ENCODE peak calls at places on chromosomes 13 and 19, in six cellular contexts. One of them, this sample, is unnamed.

GRCh38 chr13:50693755-50694154 is 149.7 kb downstream of the DLEU7 start:
- DNase-seq in stimulated activated CD8-positive, alpha-beta memory T cell treated with anti-CD3 and anti-CD28 coated beads, Interleukin-15, amount 100 ng/mL, for 1 hour: no peak
- DNase-seq in mesothelial cell of epicardium: no peak
- DNase-seq in caudate nucleus: no peak
- DNase-seq in aorta: peak; percentile 52
- DNase-seq in germinal center: no peak
- DNase-seq in this sample: peak; percentile 53

GRCh38 chr13:111328803-111329410 is 8.5 kb downstream of the TEX29 start:
- DNase-seq in mesothelial cell of epicardium: no peak
- DNase-seq in caudate nucleus: no peak
- DNase-seq in germinal center: no peak
- DNase-seq in stimulated activated CD8-positive, alpha-beta memory T cell treated with anti-CD3 and anti-CD28 coated beads, Interleukin-15, amount 100 ng/mL, for 1 hour: no peak
- DNase-seq in aorta: no peak
- DNase-seq in this sample: no peak

GRCh38 chr19:18433039-18433691 is 4.8 kb downstream of the ISYNA1 start:
- DNase-seq in germinal center: peak; percentile 73
- DNase-seq in aorta: no peak
- DNase-seq in caudate nucleus: peak; percentile 47
- DNase-seq in mesothelial cell of epicardium: peak; percentile 62
- DNase-seq in stimulated activated CD8-positive, alpha-beta memory T cell treated with anti-CD3 and anti-CD28 coated beads, Interleukin-15, amount 100 ng/mL, for 1 hour: no peak
- DNase-seq in this sample: no peak

GRCh38 chr19:32830231-32831014 is 39.1 kb downstream of the SLC7A9 start:
- DNase-seq in aorta: no peak
- DNase-seq in germinal center: no peak
- DNase-seq in stimulated activated CD8-positive, alpha-beta memory T cell treated with anti-CD3 and anti-CD28 coated beads, Interleukin-15, amount 100 ng/mL, for 1 hour: no peak
- DNase-seq in mesothelial cell of epicardium: no peak
- DNase-seq in caudate nucleus: no peak
- DNase-seq in this sample: peak; percentile 38

GRCh38 chr13:105587786-105588185 is 947.7 kb downstream of the EFNB2 start:
- DNase-seq in mesothelial cell of epicardium: no peak
- DNase-seq in germinal center: no peak
- DNase-seq in stimulated activated CD8-positive, alpha-beta memory T cell treated with anti-CD3 and anti-CD28 coated beads, Interleukin-15, amount 100 ng/mL, for 1 hour: no peak
- DNase-seq in caudate nucleus: no peak
- DNase-seq in aorta: no peak
- DNase-seq in this sample: peak; percentile 61

GRCh38 chr13:99198630-99199029 is 2.0 kb upstream of the UBAC2 start:
- DNase-seq in germinal center: no peak
- DNase-seq in caudate nucleus: no peak
- DNase-seq in aorta: no peak
- DNase-seq in stimulated activated CD8-positive, alpha-beta memory T cell treated with anti-CD3 and anti-CD28 coated beads, Interleukin-15, amount 100 ng/mL, for 1 hour: no peak
- DNase-seq in mesothelial cell of epicardium: no peak
- DNase-seq in this sample: no peak

GRCh38 chr19:33297401-33298145 is 4.8 kb downstream of the CEBPA start:
- DNase-seq in mesothelial cell of epicardium: no peak
- DNase-seq in caudate nucleus: no peak
- DNase-seq in germinal center: no peak
- DNase-seq in aorta: no peak
- DNase-seq in stimulated activated CD8-positive, alpha-beta memory T cell treated with anti-CD3 and anti-CD28 coated beads, Interleukin-15, amount 100 ng/mL, for 1 hour: no peak
- DNase-seq in this sample: no peak

GRCh38 chr19:4981681-4981958 is 12.7 kb downstream of the KDM4B start:
- DNase-seq in aorta: no peak
- DNase-seq in caudate nucleus: no peak
- DNase-seq in stimulated activated CD8-positive, alpha-beta memory T cell treated with anti-CD3 and anti-CD28 coated beads, Interleukin-15, amount 100 ng/mL, for 1 hour: no peak
- DNase-seq in germinal center: peak; percentile 70
- DNase-seq in mesothelial cell of epicardium: no peak
- DNase-seq in this sample: no peak

GRCh38 chr13:32881792-32882175 is 134.4 kb upstream of the KL start:
- DNase-seq in caudate nucleus: no peak
- DNase-seq in germinal center: no peak
- DNase-seq in mesothelial cell of epicardium: no peak
- DNase-seq in stimulated activated CD8-positive, alpha-beta memory T cell treated with anti-CD3 and anti-CD28 coated beads, Interleukin-15, amount 100 ng/mL, for 1 hour: no peak
- DNase-seq in aorta: no peak
- DNase-seq in this sample: no peak

GRCh38 chr13:75353786-75354193 is 128.2 kb downstream of the TBC1D4 start:
- DNase-seq in mesothelial cell of epicardium: no peak
- DNase-seq in germinal center: no peak
- DNase-seq in stimulated activated CD8-positive, alpha-beta memory T cell treated with anti-CD3 and anti-CD28 coated beads, Interleukin-15, amount 100 ng/mL, for 1 hour: no peak
- DNase-seq in aorta: no peak
- DNase-seq in caudate nucleus: no peak
- DNase-seq in this sample: no peak

GRCh38 chr13:107835339-107836018 is 379.9 kb downstream of the LIG4 start:
- DNase-seq in stimulated activated CD8-positive, alpha-beta memory T cell treated with anti-CD3 and anti-CD28 coated beads, Interleukin-15, amount 100 ng/mL, for 1 hour: no peak
- DNase-seq in germinal center: no peak
- DNase-seq in mesothelial cell of epicardium: no peak
- DNase-seq in caudate nucleus: no peak
- DNase-seq in aorta: no peak
- DNase-seq in this sample: peak; percentile 92

GRCh38 chr13:73618275-73618865 is 515.8 kb downstream of the KLF12 start:
- DNase-seq in aorta: no peak
- DNase-seq in germinal center: no peak
- DNase-seq in stimulated activated CD8-positive, alpha-beta memory T cell treated with anti-CD3 and anti-CD28 coated beads, Interleukin-15, amount 100 ng/mL, for 1 hour: no peak
- DNase-seq in caudate nucleus: no peak
- DNase-seq in mesothelial cell of epicardium: no peak
- DNase-seq in this sample: no peak

GRCh38 chr13:102700088-102701031 is 5.5 kb upstream of the METTL21C start:
- DNase-seq in aorta: no peak
- DNase-seq in germinal center: no peak
- DNase-seq in mesothelial cell of epicardium: no peak
- DNase-seq in stimulated activated CD8-positive, alpha-beta memory T cell treated with anti-CD3 and anti-CD28 coated beads, Interleukin-15, amount 100 ng/mL, for 1 hour: no peak
- DNase-seq in caudate nucleus: no peak
- DNase-seq in this sample: no peak

GRCh38 chr13:40613192-40613818 is 53.1 kb downstream of the FOXO1 start:
- DNase-seq in mesothelial cell of epicardium: no peak
- DNase-seq in aorta: peak; percentile 60
- DNase-seq in stimulated activated CD8-positive, alpha-beta memory T cell treated with anti-CD3 and anti-CD28 coated beads, Interleukin-15, amount 100 ng/mL, for 1 hour: peak; percentile 14
- DNase-seq in germinal center: peak; percentile 50
- DNase-seq in caudate nucleus: no peak
- DNase-seq in this sample: no peak

GRCh38 chr19:8515317-8515716 is 1.4 kb upstream of the ZNF414 start:
- DNase-seq in germinal center: no peak
- DNase-seq in aorta: no peak
- DNase-seq in caudate nucleus: peak; percentile 7
- DNase-seq in mesothelial cell of epicardium: no peak
- DNase-seq in stimulated activated CD8-positive, alpha-beta memory T cell treated with anti-CD3 and anti-CD28 coated beads, Interleukin-15, amount 100 ng/mL, for 1 hour: peak; percentile 16
- DNase-seq in this sample: no peak

GRCh38 chr13:94435604-94436226 is 43.8 kb downstream of the DCT start:
- DNase-seq in germinal center: peak; percentile 43
- DNase-seq in caudate nucleus: no peak
- DNase-seq in aorta: no peak
- DNase-seq in stimulated activated CD8-positive, alpha-beta memory T cell treated with anti-CD3 and anti-CD28 coated beads, Interleukin-15, amount 100 ng/mL, for 1 hour: no peak
- DNase-seq in mesothelial cell of epicardium: no peak
- DNase-seq in this sample: peak; percentile 43

GRCh38 chr13:97003071-97003470 is 8.8 kb upstream of the OXGR1 start:
- DNase-seq in mesothelial cell of epicardium: no peak
- DNase-seq in germinal center: no peak
- DNase-seq in caudate nucleus: no peak
- DNase-seq in stimulated activated CD8-positive, alpha-beta memory T cell treated with anti-CD3 and anti-CD28 coated beads, Interleukin-15, amount 100 ng/mL, for 1 hour: no peak
- DNase-seq in aorta: no peak
- DNase-seq in this sample: peak; percentile 54

GRCh38 chr13:21573920-21574712 is 29.9 kb downstream of the MICU2 start:
- DNase-seq in germinal center: no peak
- DNase-seq in aorta: no peak
- DNase-seq in mesothelial cell of epicardium: no peak
- DNase-seq in stimulated activated CD8-positive, alpha-beta memory T cell treated with anti-CD3 and anti-CD28 coated beads, Interleukin-15, amount 100 ng/mL, for 1 hour: no peak
- DNase-seq in caudate nucleus: no peak
- DNase-seq in this sample: no peak

GRCh38 chr19:42113641-42114348 is 18.5 kb downstream of the POU2F2 start:
- DNase-seq in germinal center: peak; percentile 69
- DNase-seq in aorta: peak; percentile 76
- DNase-seq in mesothelial cell of epicardium: no peak
- DNase-seq in stimulated activated CD8-positive, alpha-beta memory T cell treated with anti-CD3 and anti-CD28 coated beads, Interleukin-15, amount 100 ng/mL, for 1 hour: no peak
- DNase-seq in caudate nucleus: no peak
- DNase-seq in this sample: peak; percentile 97

GRCh38 chr13:106182404-106182803 is 353.1 kb downstream of the EFNB2 start:
- DNase-seq in caudate nucleus: no peak
- DNase-seq in germinal center: no peak
- DNase-seq in aorta: no peak
- DNase-seq in stimulated activated CD8-positive, alpha-beta memory T cell treated with anti-CD3 and anti-CD28 coated beads, Interleukin-15, amount 100 ng/mL, for 1 hour: no peak
- DNase-seq in mesothelial cell of epicardium: no peak
- DNase-seq in this sample: peak; percentile 96

GRCh38 chr19:40771101-40771539 is 4.2 kb upstream of the MIA start:
- DNase-seq in stimulated activated CD8-positive, alpha-beta memory T cell treated with anti-CD3 and anti-CD28 coated beads, Interleukin-15, amount 100 ng/mL, for 1 hour: no peak
- DNase-seq in germinal center: no peak
- DNase-seq in caudate nucleus: no peak
- DNase-seq in mesothelial cell of epicardium: no peak
- DNase-seq in aorta: no peak
- DNase-seq in this sample: no peak

GRCh38 chr19:35531291-35531690 is 2.0 kb upstream of the GAPDHS start:
- DNase-seq in aorta: no peak
- DNase-seq in caudate nucleus: no peak
- DNase-seq in mesothelial cell of epicardium: no peak
- DNase-seq in stimulated activated CD8-positive, alpha-beta memory T cell treated with anti-CD3 and anti-CD28 coated beads, Interleukin-15, amount 100 ng/mL, for 1 hour: no peak
- DNase-seq in germinal center: no peak
- DNase-seq in this sample: no peak

GRCh38 chr19:19319725-19320361 is 466 bp downstream of the SUGP1 start:
- DNase-seq in caudate nucleus: no peak
- DNase-seq in mesothelial cell of epicardium: no peak
- DNase-seq in germinal center: no peak
- DNase-seq in aorta: no peak
- DNase-seq in stimulated activated CD8-positive, alpha-beta memory T cell treated with anti-CD3 and anti-CD28 coated beads, Interleukin-15, amount 100 ng/mL, for 1 hour: no peak
- DNase-seq in this sample: no peak

GRCh38 chr13:32134991-32135390 is 103.4 kb downstream of the FRY start:
- DNase-seq in caudate nucleus: no peak
- DNase-seq in aorta: no peak
- DNase-seq in germinal center: no peak
- DNase-seq in mesothelial cell of epicardium: no peak
- DNase-seq in stimulated activated CD8-positive, alpha-beta memory T cell treated with anti-CD3 and anti-CD28 coated beads, Interleukin-15, amount 100 ng/mL, for 1 hour: no peak
- DNase-seq in this sample: no peak

GRCh38 chr13:37679043-37679442 is 80.5 kb upstream of the POSTN start:
- DNase-seq in germinal center: no peak
- DNase-seq in caudate nucleus: no peak
- DNase-seq in mesothelial cell of epicardium: no peak
- DNase-seq in stimulated activated CD8-positive, alpha-beta memory T cell treated with anti-CD3 and anti-CD28 coated beads, Interleukin-15, amount 100 ng/mL, for 1 hour: no peak
- DNase-seq in aorta: no peak
- DNase-seq in this sample: no peak

GRCh38 chr19:5313307-5313706 is 27.3 kb downstream of the PTPRS start:
- DNase-seq in mesothelial cell of epicardium: no peak
- DNase-seq in stimulated activated CD8-positive, alpha-beta memory T cell treated with anti-CD3 and anti-CD28 coated beads, Interleukin-15, amount 100 ng/mL, for 1 hour: no peak
- DNase-seq in aorta: no peak
- DNase-seq in caudate nucleus: no peak
- DNase-seq in germinal center: peak; percentile 78
- DNase-seq in this sample: no peak

GRCh38 chr19:42098781-42099180 is 22.8 kb downstream of the ZNF574 start:
- DNase-seq in aorta: no peak
- DNase-seq in stimulated activated CD8-positive, alpha-beta memory T cell treated with anti-CD3 and anti-CD28 coated beads, Interleukin-15, amount 100 ng/mL, for 1 hour: no peak
- DNase-seq in caudate nucleus: no peak
- DNase-seq in mesothelial cell of epicardium: no peak
- DNase-seq in germinal center: no peak
- DNase-seq in this sample: no peak

GRCh38 chr19:36169084-36169760 is 17.0 kb upstream of the COX7A1 start:
- DNase-seq in germinal center: no peak
- DNase-seq in caudate nucleus: no peak
- DNase-seq in mesothelial cell of epicardium: no peak
- DNase-seq in aorta: no peak
- DNase-seq in stimulated activated CD8-positive, alpha-beta memory T cell treated with anti-CD3 and anti-CD28 coated beads, Interleukin-15, amount 100 ng/mL, for 1 hour: no peak
- DNase-seq in this sample: no peak

GRCh38 chr13:87535911-87536310 is 135.3 kb upstream of the SLITRK5 start:
- DNase-seq in caudate nucleus: no peak
- DNase-seq in germinal center: no peak
- DNase-seq in aorta: no peak
- DNase-seq in mesothelial cell of epicardium: no peak
- DNase-seq in stimulated activated CD8-positive, alpha-beta memory T cell treated with anti-CD3 and anti-CD28 coated beads, Interleukin-15, amount 100 ng/mL, for 1 hour: no peak
- DNase-seq in this sample: no peak

GRCh38 chr19:21749090-21749489 is 18.3 kb downstream of the ZNF100 start:
- DNase-seq in stimulated activated CD8-positive, alpha-beta memory T cell treated with anti-CD3 and anti-CD28 coated beads, Interleukin-15, amount 100 ng/mL, for 1 hour: no peak
- DNase-seq in mesothelial cell of epicardium: no peak
- DNase-seq in germinal center: no peak
- DNase-seq in aorta: no peak
- DNase-seq in caudate nucleus: no peak
- DNase-seq in this sample: peak; percentile 60

GRCh38 chr13:50127017-50127725 is 111.9 kb downstream of the KCNRG start:
- DNase-seq in mesothelial cell of epicardium: peak; percentile 33
- DNase-seq in stimulated activated CD8-positive, alpha-beta memory T cell treated with anti-CD3 and anti-CD28 coated beads, Interleukin-15, amount 100 ng/mL, for 1 hour: no peak
- DNase-seq in caudate nucleus: no peak
- DNase-seq in aorta: peak; percentile 79
- DNase-seq in germinal center: peak; percentile 64
- DNase-seq in this sample: peak; percentile 79

GRCh38 chr19:51122112-51122981 is 2.4 kb upstream of the SIGLEC9 start:
- DNase-seq in caudate nucleus: no peak
- DNase-seq in aorta: peak; percentile 62
- DNase-seq in germinal center: no peak
- DNase-seq in mesothelial cell of epicardium: no peak
- DNase-seq in stimulated activated CD8-positive, alpha-beta memory T cell treated with anti-CD3 and anti-CD28 coated beads, Interleukin-15, amount 100 ng/mL, for 1 hour: no peak
- DNase-seq in this sample: no peak